ENCODE peak calls at places on chromosomes 2 and 18, in five cellular contexts. X is A549, J is suprapubic skin, T is tibial nerve, L is cardiac muscle cell. Q is an unnamed sample.

GRCh38 chr18:68874361-68874760 is 76.5 kb downstream of the CCDC102B start:
- DNase-seq in T (no peak), X (no peak), J (no peak), L (peak; percentile 27), Q (no peak)

GRCh38 chr2:100520224-100520623 is 42.6 kb upstream of the PDCL3 start:
- DNase-seq in J (no peak), X (no peak), T (no peak), L (no peak), Q (peak; percentile 55)

GRCh38 chr2:66171530-66171929 is 263.4 kb upstream of the MEIS1 start:
- DNase-seq in L (no peak), X (no peak), T (peak; percentile 7), J (no peak), Q (no peak)

GRCh38 chr2:100321881-100322820 is at the start of gene LONRF2:
- DNase-seq in L (peak; percentile 1), T (no peak), J (no peak), X (peak; percentile 44), Q (no peak)

GRCh38 chr18:69399253-69399652 is 1.4 kb upstream of the DOK6 start:
- DNase-seq in L (peak; percentile 1), X (no peak), T (no peak), J (no peak), Q (no peak)

GRCh38 chr18:936941-937340 is 32.3 kb downstream of the ADCYAP1 start:
- DNase-seq in L (no peak), J (no peak), T (no peak), X (no peak), Q (no peak)

GRCh38 chr2:167192833-167193232 is 304.6 kb downstream of the XIRP2 start:
- DNase-seq in X (no peak), L (no peak), T (no peak), J (no peak), Q (peak; percentile 57)

GRCh38 chr18:79954791-79955190 is 3.3 kb upstream of the SLC66A2 start:
- DNase-seq in T (no peak), L (no peak), X (no peak), J (peak; percentile 47), Q (no peak)

GRCh38 chr18:45221363-45221762 is 393.9 kb upstream of the SLC14A2 start:
- DNase-seq in L (peak; percentile 9), T (no peak), J (no peak), X (no peak), Q (peak; percentile 86)

GRCh38 chr2:65991864-65992554 is 442.9 kb upstream of the MEIS1 start:
- DNase-seq in J (no peak), X (no peak), L (no peak), T (peak; percentile 14), Q (no peak)

GRCh38 chr2:67891642-67892041 is 171.2 kb downstream of the C1D start:
- DNase-seq in L (no peak), J (no peak), X (no peak), T (no peak), Q (no peak)

GRCh38 chr2:44275915-44276279 is 617 bp downstream of the SLC3A1 start:
- DNase-seq in X (no peak), J (no peak), T (no peak), L (peak; percentile 13), Q (peak; percentile 52)

GRCh38 chr2:54803783-54804758 is 80.6 kb downstream of the EML6 start:
- DNase-seq in L (peak; percentile 3), J (no peak), T (no peak), X (no peak), Q (peak; percentile 9)

GRCh38 chr2:188481474-188481873 is 189.8 kb downstream of the GULP1 start:
- DNase-seq in X (no peak), L (no peak), T (no peak), J (no peak), Q (no peak)

GRCh38 chr2:143482761-143483160 is 353.5 kb downstream of the ARHGAP15 start:
- DNase-seq in L (peak; percentile 33), J (no peak), X (no peak), T (no peak), Q (no peak)

GRCh38 chr18:75784413-75784812 is 356.9 kb upstream of the SMIM21 start:
- DNase-seq in T (no peak), L (no peak), X (no peak), J (no peak), Q (no peak)

GRCh38 chr2:208252766-208253492 is 1.9 kb downstream of the IDH1 start:
- DNase-seq in X (no peak), L (peak; percentile 18), J (no peak), T (no peak), Q (no peak)

GRCh38 chr2:190996338-190996946 is 17.5 kb downstream of the STAT1 start:
- DNase-seq in J (no peak), T (no peak), L (peak; percentile 56), X (peak; percentile 74), Q (no peak)

GRCh38 chr2:150619607-150620330 is 132.3 kb upstream of the RND3 start:
- DNase-seq in T (no peak), L (peak; percentile 70), X (no peak), J (no peak), Q (peak; percentile 81)

GRCh38 chr2:12918138-12918840 is 201.6 kb downstream of the TRIB2 start:
- DNase-seq in J (no peak), L (peak; percentile 55), X (no peak), T (no peak), Q (no peak)

GRCh38 chr18:58691256-58691655 is 20.0 kb downstream of the MALT1 start:
- DNase-seq in T (no peak), J (no peak), X (no peak), L (peak; percentile 26), Q (no peak)

GRCh38 chr2:172230783-172231446 is 128.2 kb upstream of the DLX2 start:
- DNase-seq in J (no peak), L (no peak), X (no peak), T (no peak), Q (peak; percentile 61)

GRCh38 chr2:222561817-222562424 is 94.0 kb downstream of the FARSB start:
- DNase-seq in L (peak; percentile 82), J (no peak), X (peak; percentile 40), T (peak; percentile 32), Q (peak; percentile 31)

GRCh38 chr2:557635-558301 is 119.4 kb downstream of the TMEM18 start:
- DNase-seq in X (no peak), L (no peak), T (no peak), J (no peak), Q (no peak)

GRCh38 chr2:20934226-20934625 is 109.6 kb downstream of the APOB start:
- DNase-seq in X (no peak), J (no peak), L (no peak), T (no peak), Q (no peak)

GRCh38 chr2:121532347-121532766 is 1.7 kb downstream of the RNU4ATAC start:
- DNase-seq in X (peak; percentile 18), T (no peak), L (peak; percentile 76), J (no peak), Q (peak; percentile 19)

GRCh38 chr2:121527009-121527682 is 3.5 kb upstream of the RNU4ATAC start:
- DNase-seq in T (no peak), L (peak; percentile 60), X (no peak), J (no peak), Q (peak; percentile 98)

GRCh38 chr2:121530210-121530562 is 494 bp upstream of the RNU4ATAC start:
- DNase-seq in T (no peak), X (peak; percentile 66), J (peak; percentile 87), L (peak; percentile 81), Q (no peak)

GRCh38 chr2:121530563-121531334 is at the start of gene RNU4ATAC:
- DNase-seq in L (peak; percentile 99), X (peak; percentile 82), J (peak; percentile 90), T (peak; percentile 86), Q (peak; percentile 97)

GRCh38 chr2:121529439-121530209 is 1.1 kb upstream of the RNU4ATAC start:
- DNase-seq in L (peak; percentile 75), T (no peak), X (peak; percentile 29), J (no peak), Q (peak; percentile 42)
- H3K4me1 ChIP-seq in L (peaks cover 33% of the 10 kb centered on the region), T (peaks cover 60% of the 10 kb centered on the region), X (peaks cover 28% of the 10 kb centered on the region), J (peaks cover 60% of the 10 kb centered on the region), Q (peaks cover 40% of the 10 kb centered on the region)

DNA sequence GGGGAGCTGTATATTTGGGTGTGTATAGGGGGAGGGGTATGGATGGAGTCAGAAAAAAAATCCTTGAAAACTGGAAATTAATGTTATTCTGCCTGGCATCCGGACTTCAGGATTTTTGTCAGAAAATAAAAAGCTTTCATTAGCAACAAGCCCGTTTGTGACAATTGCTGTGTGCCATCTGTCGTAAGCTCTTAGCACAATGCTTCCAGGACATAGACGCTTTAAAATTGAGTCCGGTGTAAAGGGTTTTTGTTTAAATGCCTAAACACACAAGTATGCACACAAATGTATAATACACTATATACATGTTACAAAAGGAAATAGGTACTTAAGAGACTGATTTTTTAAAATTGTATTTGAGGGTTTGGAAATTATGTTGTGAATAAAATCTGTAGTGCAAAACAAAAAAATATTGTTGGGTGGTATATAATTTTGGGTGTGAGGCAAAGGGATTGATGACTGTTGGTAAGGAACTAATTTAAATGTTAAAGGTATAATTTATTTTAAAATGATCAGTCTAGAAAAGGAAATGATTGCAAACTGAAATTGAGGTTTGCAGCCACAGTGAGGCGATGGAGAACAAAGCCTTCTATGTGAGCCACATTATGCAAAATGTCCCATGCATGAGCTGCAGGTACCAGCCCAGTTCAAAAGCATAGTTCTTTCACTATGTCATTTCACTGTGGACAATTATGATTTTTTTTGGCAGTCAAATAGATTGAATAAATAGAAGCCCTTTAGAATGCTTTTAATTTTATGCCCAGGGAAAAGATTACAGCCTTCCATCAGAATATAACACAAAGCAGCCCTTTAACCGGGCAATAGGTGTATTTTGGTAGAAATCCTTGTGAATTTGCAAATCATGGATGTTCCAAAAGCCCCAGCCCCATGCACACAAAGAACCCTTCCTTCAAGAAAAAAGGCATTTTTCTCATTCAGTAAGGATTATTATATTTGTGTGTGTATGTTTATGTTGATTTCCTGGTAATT is 1.5 kb downstream of the MAP2 start:
- DNase-seq in J (no peak), T (no peak), L (peak; percentile 64), X (peak; percentile 20), Q (peak; percentile 37)
- TF ChIP-seq CTCF in J (peak; percentile 23), T (peak; percentile 51), L (peak; percentile 66), X (peak; percentile 73), Q (peak; percentile 83)

GRCh38 chr2:88692187-88692586 is 714 bp downstream of the RPIA start:
- DNase-seq in T (peak; percentile 7), L (peak; percentile 21), X (peak; percentile 35), J (no peak), Q (peak; percentile 15)
- H3K4me1 ChIP-seq in T (peaks cover 33% of the 10 kb centered on the region), L (peaks cover 11% of the 10 kb centered on the region), X (peaks cover 4% of the 10 kb centered on the region), J (peaks cover 27% of the 10 kb centered on the region), Q (no peaks in the 10 kb centered on the region)

DNA sequence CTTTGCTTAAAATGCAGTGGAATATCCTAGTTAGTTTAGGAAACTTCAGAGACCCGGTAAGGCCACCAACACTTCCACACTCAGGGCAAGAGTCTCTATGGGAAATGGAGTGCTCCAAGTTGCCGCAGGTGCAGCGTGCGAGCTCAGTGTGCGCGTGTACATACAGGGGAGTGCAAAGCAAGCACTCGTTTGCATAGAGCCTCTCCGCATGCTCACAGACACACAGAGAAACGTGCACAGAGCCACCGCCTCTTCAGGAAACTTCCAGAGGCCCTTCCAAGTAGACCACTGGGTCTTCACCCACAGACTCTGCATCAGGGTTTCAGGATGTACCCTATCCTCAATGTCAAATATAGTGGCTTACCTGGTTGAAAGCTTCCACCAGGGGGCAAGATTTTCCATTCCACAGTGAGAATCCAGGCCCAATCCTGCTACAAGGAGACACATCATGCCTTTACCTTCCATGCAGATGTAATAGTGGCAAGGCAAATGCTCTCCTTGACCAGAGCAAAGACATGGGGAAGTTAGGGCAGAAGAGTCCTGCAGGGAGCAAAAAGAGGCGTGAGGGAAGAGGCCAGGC is 513.0 kb upstream of the MYT1L start:
- DNase-seq in J (peak; percentile 9), L (no peak), X (no peak), T (no peak), Q (no peak)
- TF ChIP-seq CTCF in J (no peak), L (peak; percentile 4), X (no peak), T (no peak), Q (peak; percentile 24)